ENCODE peak calls at places on chromosomes 12 and 14, in seven cellular contexts. One of them, this sample, is unnamed.

GRCh38 chr14:73167727-73168126 is 31.4 kb downstream of the PSEN1 start:
- DNase-seq in ecto neural progenitor cell: no peak
- DNase-seq in sigmoid colon: no peak
- DNase-seq in mucosa of descending colon: no peak
- DNase-seq in stimulated activated effector memory CD8-positive, alpha-beta T cell treated with anti-CD3 and anti-CD28 coated beads, Interleukin-12 subunit alpha, Interleukin-12 subunit beta, amount 100 ng/mL, for 72 hours: no peak
- DNase-seq in activated T-helper 1 cell treated with anti-CD3 and anti-CD28 coated beads, Interleukin-2, amount 50 U/mL, for 16 hours: no peak
- DNase-seq in NCI-H510A treated with DMSO at 0.1 percent for 48 hours: no peak
- DNase-seq in this sample: no peak

GRCh38 chr14:28773917-28774691 is 7.5 kb downstream of the FOXG1 start:
- DNase-seq in activated T-helper 1 cell treated with anti-CD3 and anti-CD28 coated beads, Interleukin-2, amount 50 U/mL, for 16 hours: no peak
- DNase-seq in stimulated activated effector memory CD8-positive, alpha-beta T cell treated with anti-CD3 and anti-CD28 coated beads, Interleukin-12 subunit alpha, Interleukin-12 subunit beta, amount 100 ng/mL, for 72 hours: no peak
- DNase-seq in NCI-H510A treated with DMSO at 0.1 percent for 48 hours: peak
- DNase-seq in sigmoid colon: no peak
- DNase-seq in ecto neural progenitor cell: peak
- DNase-seq in mucosa of descending colon: no peak
- DNase-seq in this sample: no peak

GRCh38 chr14:91613459-91614145 is 103.5 kb upstream of the PPP4R3A start:
- DNase-seq in stimulated activated effector memory CD8-positive, alpha-beta T cell treated with anti-CD3 and anti-CD28 coated beads, Interleukin-12 subunit alpha, Interleukin-12 subunit beta, amount 100 ng/mL, for 72 hours: no peak
- DNase-seq in ecto neural progenitor cell: no peak
- DNase-seq in NCI-H510A treated with DMSO at 0.1 percent for 48 hours: no peak
- DNase-seq in sigmoid colon: no peak
- DNase-seq in mucosa of descending colon: no peak
- DNase-seq in activated T-helper 1 cell treated with anti-CD3 and anti-CD28 coated beads, Interleukin-2, amount 50 U/mL, for 16 hours: no peak
- DNase-seq in this sample: no peak

GRCh38 chr14:39731912-39732311 is 299.7 kb upstream of the FBXO33 start:
- DNase-seq in ecto neural progenitor cell: no peak
- DNase-seq in activated T-helper 1 cell treated with anti-CD3 and anti-CD28 coated beads, Interleukin-2, amount 50 U/mL, for 16 hours: no peak
- DNase-seq in mucosa of descending colon: no peak
- DNase-seq in NCI-H510A treated with DMSO at 0.1 percent for 48 hours: no peak
- DNase-seq in stimulated activated effector memory CD8-positive, alpha-beta T cell treated with anti-CD3 and anti-CD28 coated beads, Interleukin-12 subunit alpha, Interleukin-12 subunit beta, amount 100 ng/mL, for 72 hours: no peak
- DNase-seq in sigmoid colon: no peak
- DNase-seq in this sample: no peak

GRCh38 chr12:64171715-64172114 is 50.4 kb downstream of the KICS2 start:
- DNase-seq in NCI-H510A treated with DMSO at 0.1 percent for 48 hours: no peak
- DNase-seq in mucosa of descending colon: no peak
- DNase-seq in ecto neural progenitor cell: no peak
- DNase-seq in stimulated activated effector memory CD8-positive, alpha-beta T cell treated with anti-CD3 and anti-CD28 coated beads, Interleukin-12 subunit alpha, Interleukin-12 subunit beta, amount 100 ng/mL, for 72 hours: no peak
- DNase-seq in activated T-helper 1 cell treated with anti-CD3 and anti-CD28 coated beads, Interleukin-2, amount 50 U/mL, for 16 hours: no peak
- DNase-seq in sigmoid colon: no peak
- DNase-seq in this sample: no peak

GRCh38 chr12:6280053-6280469 is 30.4 kb upstream of the PLEKHG6 start:
- DNase-seq in ecto neural progenitor cell: no peak
- DNase-seq in NCI-H510A treated with DMSO at 0.1 percent for 48 hours: no peak
- DNase-seq in stimulated activated effector memory CD8-positive, alpha-beta T cell treated with anti-CD3 and anti-CD28 coated beads, Interleukin-12 subunit alpha, Interleukin-12 subunit beta, amount 100 ng/mL, for 72 hours: no peak
- DNase-seq in activated T-helper 1 cell treated with anti-CD3 and anti-CD28 coated beads, Interleukin-2, amount 50 U/mL, for 16 hours: no peak
- DNase-seq in mucosa of descending colon: no peak
- DNase-seq in sigmoid colon: peak
- DNase-seq in this sample: peak

GRCh38 chr12:129258781-129259318 is 405.6 kb downstream of the GLT1D1 start:
- DNase-seq in ecto neural progenitor cell: no peak
- DNase-seq in activated T-helper 1 cell treated with anti-CD3 and anti-CD28 coated beads, Interleukin-2, amount 50 U/mL, for 16 hours: no peak
- DNase-seq in sigmoid colon: no peak
- DNase-seq in stimulated activated effector memory CD8-positive, alpha-beta T cell treated with anti-CD3 and anti-CD28 coated beads, Interleukin-12 subunit alpha, Interleukin-12 subunit beta, amount 100 ng/mL, for 72 hours: no peak
- DNase-seq in mucosa of descending colon: no peak
- DNase-seq in NCI-H510A treated with DMSO at 0.1 percent for 48 hours: peak
- DNase-seq in this sample: no peak

GRCh38 chr12:11779286-11779685 is 129.8 kb downstream of the ETV6 start:
- DNase-seq in ecto neural progenitor cell: no peak
- DNase-seq in NCI-H510A treated with DMSO at 0.1 percent for 48 hours: no peak
- DNase-seq in activated T-helper 1 cell treated with anti-CD3 and anti-CD28 coated beads, Interleukin-2, amount 50 U/mL, for 16 hours: no peak
- DNase-seq in mucosa of descending colon: no peak
- DNase-seq in sigmoid colon: no peak
- DNase-seq in stimulated activated effector memory CD8-positive, alpha-beta T cell treated with anti-CD3 and anti-CD28 coated beads, Interleukin-12 subunit alpha, Interleukin-12 subunit beta, amount 100 ng/mL, for 72 hours: no peak
- DNase-seq in this sample: no peak

GRCh38 chr12:10369557-10370150 is 20.2 kb downstream of the KLRK1 start:
- DNase-seq in sigmoid colon: no peak
- DNase-seq in activated T-helper 1 cell treated with anti-CD3 and anti-CD28 coated beads, Interleukin-2, amount 50 U/mL, for 16 hours: no peak
- DNase-seq in stimulated activated effector memory CD8-positive, alpha-beta T cell treated with anti-CD3 and anti-CD28 coated beads, Interleukin-12 subunit alpha, Interleukin-12 subunit beta, amount 100 ng/mL, for 72 hours: no peak
- DNase-seq in ecto neural progenitor cell: no peak
- DNase-seq in NCI-H510A treated with DMSO at 0.1 percent for 48 hours: no peak
- DNase-seq in mucosa of descending colon: no peak
- DNase-seq in this sample: no peak

GRCh38 chr14:68520637-68521556 is 272.0 kb downstream of the ZFP36L1 start:
- DNase-seq in sigmoid colon: no peak
- DNase-seq in ecto neural progenitor cell: peak
- DNase-seq in stimulated activated effector memory CD8-positive, alpha-beta T cell treated with anti-CD3 and anti-CD28 coated beads, Interleukin-12 subunit alpha, Interleukin-12 subunit beta, amount 100 ng/mL, for 72 hours: no peak
- DNase-seq in NCI-H510A treated with DMSO at 0.1 percent for 48 hours: peak
- DNase-seq in mucosa of descending colon: no peak
- DNase-seq in activated T-helper 1 cell treated with anti-CD3 and anti-CD28 coated beads, Interleukin-2, amount 50 U/mL, for 16 hours: no peak
- DNase-seq in this sample: peak

GRCh38 chr14:33848706-33849454 is 102.0 kb downstream of the EGLN3 start:
- DNase-seq in mucosa of descending colon: peak
- DNase-seq in sigmoid colon: peak
- DNase-seq in activated T-helper 1 cell treated with anti-CD3 and anti-CD28 coated beads, Interleukin-2, amount 50 U/mL, for 16 hours: no peak
- DNase-seq in NCI-H510A treated with DMSO at 0.1 percent for 48 hours: peak
- DNase-seq in stimulated activated effector memory CD8-positive, alpha-beta T cell treated with anti-CD3 and anti-CD28 coated beads, Interleukin-12 subunit alpha, Interleukin-12 subunit beta, amount 100 ng/mL, for 72 hours: no peak
- DNase-seq in ecto neural progenitor cell: peak
- DNase-seq in this sample: no peak

GRCh38 chr14:96268426-96269358 is 12.7 kb downstream of the BDKRB1 start:
- DNase-seq in stimulated activated effector memory CD8-positive, alpha-beta T cell treated with anti-CD3 and anti-CD28 coated beads, Interleukin-12 subunit alpha, Interleukin-12 subunit beta, amount 100 ng/mL, for 72 hours: no peak
- DNase-seq in sigmoid colon: peak
- DNase-seq in activated T-helper 1 cell treated with anti-CD3 and anti-CD28 coated beads, Interleukin-2, amount 50 U/mL, for 16 hours: no peak
- DNase-seq in ecto neural progenitor cell: no peak
- DNase-seq in mucosa of descending colon: peak
- DNase-seq in NCI-H510A treated with DMSO at 0.1 percent for 48 hours: no peak
- DNase-seq in this sample: no peak

GRCh38 chr12:1910468-1910867 is 8.0 kb downstream of the CACNA2D4 start:
- DNase-seq in mucosa of descending colon: no peak
- DNase-seq in NCI-H510A treated with DMSO at 0.1 percent for 48 hours: no peak
- DNase-seq in activated T-helper 1 cell treated with anti-CD3 and anti-CD28 coated beads, Interleukin-2, amount 50 U/mL, for 16 hours: no peak
- DNase-seq in ecto neural progenitor cell: no peak
- DNase-seq in sigmoid colon: no peak
- DNase-seq in stimulated activated effector memory CD8-positive, alpha-beta T cell treated with anti-CD3 and anti-CD28 coated beads, Interleukin-12 subunit alpha, Interleukin-12 subunit beta, amount 100 ng/mL, for 72 hours: no peak
- DNase-seq in this sample: no peak

GRCh38 chr12:130990034-130990433 is 36.3 kb downstream of the ADGRD1 start:
- DNase-seq in NCI-H510A treated with DMSO at 0.1 percent for 48 hours: no peak
- DNase-seq in activated T-helper 1 cell treated with anti-CD3 and anti-CD28 coated beads, Interleukin-2, amount 50 U/mL, for 16 hours: no peak
- DNase-seq in mucosa of descending colon: no peak
- DNase-seq in ecto neural progenitor cell: no peak
- DNase-seq in sigmoid colon: peak
- DNase-seq in stimulated activated effector memory CD8-positive, alpha-beta T cell treated with anti-CD3 and anti-CD28 coated beads, Interleukin-12 subunit alpha, Interleukin-12 subunit beta, amount 100 ng/mL, for 72 hours: no peak
- DNase-seq in this sample: no peak

GRCh38 chr12:115010324-115010995 is 326.5 kb upstream of the TBX3 start:
- DNase-seq in sigmoid colon: no peak
- DNase-seq in ecto neural progenitor cell: no peak
- DNase-seq in mucosa of descending colon: no peak
- DNase-seq in activated T-helper 1 cell treated with anti-CD3 and anti-CD28 coated beads, Interleukin-2, amount 50 U/mL, for 16 hours: no peak
- DNase-seq in stimulated activated effector memory CD8-positive, alpha-beta T cell treated with anti-CD3 and anti-CD28 coated beads, Interleukin-12 subunit alpha, Interleukin-12 subunit beta, amount 100 ng/mL, for 72 hours: no peak
- DNase-seq in NCI-H510A treated with DMSO at 0.1 percent for 48 hours: no peak
- DNase-seq in this sample: no peak

GRCh38 chr14:95667251-95667693 is 19.0 kb upstream of the TCL1B start:
- DNase-seq in activated T-helper 1 cell treated with anti-CD3 and anti-CD28 coated beads, Interleukin-2, amount 50 U/mL, for 16 hours: no peak
- DNase-seq in stimulated activated effector memory CD8-positive, alpha-beta T cell treated with anti-CD3 and anti-CD28 coated beads, Interleukin-12 subunit alpha, Interleukin-12 subunit beta, amount 100 ng/mL, for 72 hours: no peak
- DNase-seq in ecto neural progenitor cell: no peak
- DNase-seq in sigmoid colon: no peak
- DNase-seq in mucosa of descending colon: no peak
- DNase-seq in NCI-H510A treated with DMSO at 0.1 percent for 48 hours: peak
- DNase-seq in this sample: no peak

GRCh38 chr14:105138021-105138541 is 30.5 kb downstream of the JAG2 start:
- DNase-seq in ecto neural progenitor cell: no peak
- DNase-seq in stimulated activated effector memory CD8-positive, alpha-beta T cell treated with anti-CD3 and anti-CD28 coated beads, Interleukin-12 subunit alpha, Interleukin-12 subunit beta, amount 100 ng/mL, for 72 hours: no peak
- DNase-seq in mucosa of descending colon: peak
- DNase-seq in sigmoid colon: peak
- DNase-seq in activated T-helper 1 cell treated with anti-CD3 and anti-CD28 coated beads, Interleukin-2, amount 50 U/mL, for 16 hours: no peak
- DNase-seq in NCI-H510A treated with DMSO at 0.1 percent for 48 hours: no peak
- DNase-seq in this sample: no peak

GRCh38 chr12:125140239-125140917 is 75.1 kb downstream of the AACS start:
- DNase-seq in stimulated activated effector memory CD8-positive, alpha-beta T cell treated with anti-CD3 and anti-CD28 coated beads, Interleukin-12 subunit alpha, Interleukin-12 subunit beta, amount 100 ng/mL, for 72 hours: no peak
- DNase-seq in ecto neural progenitor cell: no peak
- DNase-seq in sigmoid colon: no peak
- DNase-seq in NCI-H510A treated with DMSO at 0.1 percent for 48 hours: no peak
- DNase-seq in mucosa of descending colon: no peak
- DNase-seq in activated T-helper 1 cell treated with anti-CD3 and anti-CD28 coated beads, Interleukin-2, amount 50 U/mL, for 16 hours: no peak
- DNase-seq in this sample: no peak

GRCh38 chr14:103123128-103123633 is at the start of gene TNFAIP2:
- DNase-seq in mucosa of descending colon: peak
- DNase-seq in ecto neural progenitor cell: no peak
- DNase-seq in sigmoid colon: peak
- DNase-seq in NCI-H510A treated with DMSO at 0.1 percent for 48 hours: peak
- DNase-seq in stimulated activated effector memory CD8-positive, alpha-beta T cell treated with anti-CD3 and anti-CD28 coated beads, Interleukin-12 subunit alpha, Interleukin-12 subunit beta, amount 100 ng/mL, for 72 hours: no peak
- DNase-seq in activated T-helper 1 cell treated with anti-CD3 and anti-CD28 coated beads, Interleukin-2, amount 50 U/mL, for 16 hours: no peak
- DNase-seq in this sample: peak

GRCh38 chr12:88310069-88310468 is 168.0 kb downstream of the TMTC3 start:
- DNase-seq in NCI-H510A treated with DMSO at 0.1 percent for 48 hours: no peak
- DNase-seq in mucosa of descending colon: no peak
- DNase-seq in ecto neural progenitor cell: no peak
- DNase-seq in sigmoid colon: no peak
- DNase-seq in stimulated activated effector memory CD8-positive, alpha-beta T cell treated with anti-CD3 and anti-CD28 coated beads, Interleukin-12 subunit alpha, Interleukin-12 subunit beta, amount 100 ng/mL, for 72 hours: no peak
- DNase-seq in activated T-helper 1 cell treated with anti-CD3 and anti-CD28 coated beads, Interleukin-2, amount 50 U/mL, for 16 hours: no peak
- DNase-seq in this sample: no peak

GRCh38 chr14:105313381-105314286 is 914 bp upstream of the PACS2 start:
- DNase-seq in activated T-helper 1 cell treated with anti-CD3 and anti-CD28 coated beads, Interleukin-2, amount 50 U/mL, for 16 hours: peak
- DNase-seq in ecto neural progenitor cell: peak
- DNase-seq in stimulated activated effector memory CD8-positive, alpha-beta T cell treated with anti-CD3 and anti-CD28 coated beads, Interleukin-12 subunit alpha, Interleukin-12 subunit beta, amount 100 ng/mL, for 72 hours: no peak
- DNase-seq in NCI-H510A treated with DMSO at 0.1 percent for 48 hours: no peak
- DNase-seq in mucosa of descending colon: no peak
- DNase-seq in sigmoid colon: no peak
- DNase-seq in this sample: peak

GRCh38 chr14:60686865-60687264 is 37.3 kb downstream of the SIX4 start:
- DNase-seq in NCI-H510A treated with DMSO at 0.1 percent for 48 hours: no peak
- DNase-seq in ecto neural progenitor cell: no peak
- DNase-seq in mucosa of descending colon: no peak
- DNase-seq in stimulated activated effector memory CD8-positive, alpha-beta T cell treated with anti-CD3 and anti-CD28 coated beads, Interleukin-12 subunit alpha, Interleukin-12 subunit beta, amount 100 ng/mL, for 72 hours: no peak
- DNase-seq in activated T-helper 1 cell treated with anti-CD3 and anti-CD28 coated beads, Interleukin-2, amount 50 U/mL, for 16 hours: no peak
- DNase-seq in sigmoid colon: no peak
- DNase-seq in this sample: no peak

GRCh38 chr12:121030576-121031212 is 8.4 kb downstream of the OASL start:
- DNase-seq in NCI-H510A treated with DMSO at 0.1 percent for 48 hours: no peak
- DNase-seq in mucosa of descending colon: no peak
- DNase-seq in stimulated activated effector memory CD8-positive, alpha-beta T cell treated with anti-CD3 and anti-CD28 coated beads, Interleukin-12 subunit alpha, Interleukin-12 subunit beta, amount 100 ng/mL, for 72 hours: no peak
- DNase-seq in ecto neural progenitor cell: no peak
- DNase-seq in sigmoid colon: no peak
- DNase-seq in activated T-helper 1 cell treated with anti-CD3 and anti-CD28 coated beads, Interleukin-2, amount 50 U/mL, for 16 hours: no peak
- DNase-seq in this sample: peak

GRCh38 chr12:120394483-120395367 is 25.8 kb upstream of the MSI1 start:
- DNase-seq in ecto neural progenitor cell: peak
- DNase-seq in stimulated activated effector memory CD8-positive, alpha-beta T cell treated with anti-CD3 and anti-CD28 coated beads, Interleukin-12 subunit alpha, Interleukin-12 subunit beta, amount 100 ng/mL, for 72 hours: no peak
- DNase-seq in mucosa of descending colon: peak
- DNase-seq in sigmoid colon: no peak
- DNase-seq in activated T-helper 1 cell treated with anti-CD3 and anti-CD28 coated beads, Interleukin-2, amount 50 U/mL, for 16 hours: no peak
- DNase-seq in NCI-H510A treated with DMSO at 0.1 percent for 48 hours: peak
- DNase-seq in this sample: peak

GRCh38 chr14:55398679-55399078 is 13.0 kb downstream of the ATG14 start:
- DNase-seq in NCI-H510A treated with DMSO at 0.1 percent for 48 hours: no peak
- DNase-seq in stimulated activated effector memory CD8-positive, alpha-beta T cell treated with anti-CD3 and anti-CD28 coated beads, Interleukin-12 subunit alpha, Interleukin-12 subunit beta, amount 100 ng/mL, for 72 hours: no peak
- DNase-seq in mucosa of descending colon: no peak
- DNase-seq in activated T-helper 1 cell treated with anti-CD3 and anti-CD28 coated beads, Interleukin-2, amount 50 U/mL, for 16 hours: no peak
- DNase-seq in sigmoid colon: no peak
- DNase-seq in ecto neural progenitor cell: no peak
- DNase-seq in this sample: no peak

GRCh38 chr12:122795807-122796206 is 21.4 kb downstream of the CCDC62 start:
- DNase-seq in mucosa of descending colon: no peak
- DNase-seq in ecto neural progenitor cell: no peak
- DNase-seq in stimulated activated effector memory CD8-positive, alpha-beta T cell treated with anti-CD3 and anti-CD28 coated beads, Interleukin-12 subunit alpha, Interleukin-12 subunit beta, amount 100 ng/mL, for 72 hours: no peak
- DNase-seq in sigmoid colon: no peak
- DNase-seq in NCI-H510A treated with DMSO at 0.1 percent for 48 hours: no peak
- DNase-seq in activated T-helper 1 cell treated with anti-CD3 and anti-CD28 coated beads, Interleukin-2, amount 50 U/mL, for 16 hours: no peak
- DNase-seq in this sample: no peak

GRCh38 chr14:26597136-26598080 is at the start of gene NOVA1:
- DNase-seq in activated T-helper 1 cell treated with anti-CD3 and anti-CD28 coated beads, Interleukin-2, amount 50 U/mL, for 16 hours: no peak
- DNase-seq in mucosa of descending colon: peak
- DNase-seq in sigmoid colon: peak
- DNase-seq in stimulated activated effector memory CD8-positive, alpha-beta T cell treated with anti-CD3 and anti-CD28 coated beads, Interleukin-12 subunit alpha, Interleukin-12 subunit beta, amount 100 ng/mL, for 72 hours: no peak
- DNase-seq in NCI-H510A treated with DMSO at 0.1 percent for 48 hours: peak
- DNase-seq in ecto neural progenitor cell: peak
- DNase-seq in this sample: peak

GRCh38 chr14:64434528-64434927 is 30.8 kb upstream of the AKAP5 start:
- DNase-seq in NCI-H510A treated with DMSO at 0.1 percent for 48 hours: no peak
- DNase-seq in sigmoid colon: no peak
- DNase-seq in mucosa of descending colon: no peak
- DNase-seq in stimulated activated effector memory CD8-positive, alpha-beta T cell treated with anti-CD3 and anti-CD28 coated beads, Interleukin-12 subunit alpha, Interleukin-12 subunit beta, amount 100 ng/mL, for 72 hours: no peak
- DNase-seq in ecto neural progenitor cell: no peak
- DNase-seq in activated T-helper 1 cell treated with anti-CD3 and anti-CD28 coated beads, Interleukin-2, amount 50 U/mL, for 16 hours: no peak
- DNase-seq in this sample: no peak

GRCh38 chr14:50559990-50560928 is at the start of gene ATL1:
- DNase-seq in NCI-H510A treated with DMSO at 0.1 percent for 48 hours: peak
- DNase-seq in sigmoid colon: peak
- DNase-seq in activated T-helper 1 cell treated with anti-CD3 and anti-CD28 coated beads, Interleukin-2, amount 50 U/mL, for 16 hours: peak
- DNase-seq in ecto neural progenitor cell: peak
- DNase-seq in mucosa of descending colon: peak
- DNase-seq in stimulated activated effector memory CD8-positive, alpha-beta T cell treated with anti-CD3 and anti-CD28 coated beads, Interleukin-12 subunit alpha, Interleukin-12 subunit beta, amount 100 ng/mL, for 72 hours: peak
- DNase-seq in this sample: peak

GRCh38 chr14:26138764-26139445 is 458.9 kb downstream of the NOVA1 start:
- DNase-seq in stimulated activated effector memory CD8-positive, alpha-beta T cell treated with anti-CD3 and anti-CD28 coated beads, Interleukin-12 subunit alpha, Interleukin-12 subunit beta, amount 100 ng/mL, for 72 hours: no peak
- DNase-seq in ecto neural progenitor cell: no peak
- DNase-seq in mucosa of descending colon: no peak
- DNase-seq in activated T-helper 1 cell treated with anti-CD3 and anti-CD28 coated beads, Interleukin-2, amount 50 U/mL, for 16 hours: no peak
- DNase-seq in NCI-H510A treated with DMSO at 0.1 percent for 48 hours: peak
- DNase-seq in sigmoid colon: no peak
- DNase-seq in this sample: no peak

GRCh38 chr12:112841891-112842290 is 50.3 kb downstream of the RPH3A start:
- DNase-seq in stimulated activated effector memory CD8-positive, alpha-beta T cell treated with anti-CD3 and anti-CD28 coated beads, Interleukin-12 subunit alpha, Interleukin-12 subunit beta, amount 100 ng/mL, for 72 hours: no peak
- DNase-seq in ecto neural progenitor cell: no peak
- DNase-seq in sigmoid colon: no peak
- DNase-seq in mucosa of descending colon: no peak
- DNase-seq in NCI-H510A treated with DMSO at 0.1 percent for 48 hours: no peak
- DNase-seq in activated T-helper 1 cell treated with anti-CD3 and anti-CD28 coated beads, Interleukin-2, amount 50 U/mL, for 16 hours: no peak
- DNase-seq in this sample: no peak

GRCh38 chr12:107096571-107096970 is 3.2 kb upstream of the CRY1 start:
- DNase-seq in ecto neural progenitor cell: no peak
- DNase-seq in mucosa of descending colon: no peak
- DNase-seq in sigmoid colon: no peak
- DNase-seq in stimulated activated effector memory CD8-positive, alpha-beta T cell treated with anti-CD3 and anti-CD28 coated beads, Interleukin-12 subunit alpha, Interleukin-12 subunit beta, amount 100 ng/mL, for 72 hours: no peak
- DNase-seq in activated T-helper 1 cell treated with anti-CD3 and anti-CD28 coated beads, Interleukin-2, amount 50 U/mL, for 16 hours: no peak
- DNase-seq in NCI-H510A treated with DMSO at 0.1 percent for 48 hours: no peak
- DNase-seq in this sample: no peak

GRCh38 chr14:22070119-22070982 is 396.7 kb upstream of the OR4E1 start:
- DNase-seq in mucosa of descending colon: peak
- DNase-seq in activated T-helper 1 cell treated with anti-CD3 and anti-CD28 coated beads, Interleukin-2, amount 50 U/mL, for 16 hours: no peak
- DNase-seq in stimulated activated effector memory CD8-positive, alpha-beta T cell treated with anti-CD3 and anti-CD28 coated beads, Interleukin-12 subunit alpha, Interleukin-12 subunit beta, amount 100 ng/mL, for 72 hours: peak
- DNase-seq in sigmoid colon: no peak
- DNase-seq in NCI-H510A treated with DMSO at 0.1 percent for 48 hours: no peak
- DNase-seq in ecto neural progenitor cell: peak
- DNase-seq in this sample: peak

GRCh38 chr12:118238888-118239287 is 103.0 kb downstream of the PEBP1 start:
- DNase-seq in mucosa of descending colon: no peak
- DNase-seq in activated T-helper 1 cell treated with anti-CD3 and anti-CD28 coated beads, Interleukin-2, amount 50 U/mL, for 16 hours: no peak
- DNase-seq in NCI-H510A treated with DMSO at 0.1 percent for 48 hours: no peak
- DNase-seq in sigmoid colon: no peak
- DNase-seq in ecto neural progenitor cell: no peak
- DNase-seq in stimulated activated effector memory CD8-positive, alpha-beta T cell treated with anti-CD3 and anti-CD28 coated beads, Interleukin-12 subunit alpha, Interleukin-12 subunit beta, amount 100 ng/mL, for 72 hours: no peak
- DNase-seq in this sample: no peak

GRCh38 chr12:117685115-117685926 is 283.5 kb downstream of the KSR2 start:
- DNase-seq in ecto neural progenitor cell: peak
- DNase-seq in NCI-H510A treated with DMSO at 0.1 percent for 48 hours: no peak
- DNase-seq in mucosa of descending colon: peak
- DNase-seq in activated T-helper 1 cell treated with anti-CD3 and anti-CD28 coated beads, Interleukin-2, amount 50 U/mL, for 16 hours: no peak
- DNase-seq in sigmoid colon: peak
- DNase-seq in stimulated activated effector memory CD8-positive, alpha-beta T cell treated with anti-CD3 and anti-CD28 coated beads, Interleukin-12 subunit alpha, Interleukin-12 subunit beta, amount 100 ng/mL, for 72 hours: no peak
- DNase-seq in this sample: no peak

GRCh38 chr12:120230326-120230973 is 29.5 kb upstream of the RPLP0 start:
- DNase-seq in ecto neural progenitor cell: peak
- DNase-seq in mucosa of descending colon: no peak
- DNase-seq in NCI-H510A treated with DMSO at 0.1 percent for 48 hours: peak
- DNase-seq in activated T-helper 1 cell treated with anti-CD3 and anti-CD28 coated beads, Interleukin-2, amount 50 U/mL, for 16 hours: no peak
- DNase-seq in stimulated activated effector memory CD8-positive, alpha-beta T cell treated with anti-CD3 and anti-CD28 coated beads, Interleukin-12 subunit alpha, Interleukin-12 subunit beta, amount 100 ng/mL, for 72 hours: no peak
- DNase-seq in sigmoid colon: peak
- DNase-seq in this sample: peak